ENCODE peak calls at places on chromosomes 4 and X, in six cellular contexts. One of them, this sample, is unnamed.

GRCh38 chr4:52617467-52618017 is 41.6 kb downstream of the USP46 start:
- DNase-seq in upper lobe of right lung: no peak
- DNase-seq in GM06990: no peak
- DNase-seq in HepG2: no peak
- DNase-seq in fibroblast of lung: no peak
- DNase-seq in ovary: no peak
- DNase-seq in this sample: no peak

GRCh38 chr4:21765810-21766407 is 182.7 kb downstream of the KCNIP4 start:
- DNase-seq in upper lobe of right lung: no peak
- DNase-seq in GM06990: no peak
- DNase-seq in HepG2: peak; percentile 25
- DNase-seq in fibroblast of lung: peak; percentile 55
- DNase-seq in ovary: no peak
- DNase-seq in this sample: no peak

GRCh38 chr4:1378559-1379231 is 27.5 kb downstream of the NKX1-1 start:
- DNase-seq in upper lobe of right lung: peak; percentile 61
- DNase-seq in GM06990: no peak
- DNase-seq in HepG2: no peak
- DNase-seq in fibroblast of lung: no peak
- DNase-seq in ovary: no peak
- DNase-seq in this sample: no peak

GRCh38 chrX:48971325-48972213 is at the start of gene KCND1:
- DNase-seq in upper lobe of right lung: no peak
- DNase-seq in GM06990: no peak
- DNase-seq in HepG2: no peak
- DNase-seq in fibroblast of lung: peak; percentile 39
- DNase-seq in ovary: peak; percentile 33
- DNase-seq in this sample: no peak

GRCh38 chr4:87078987-87079469 is 141.4 kb downstream of the KLHL8 start:
- DNase-seq in upper lobe of right lung: no peak
- DNase-seq in GM06990: no peak
- DNase-seq in HepG2: no peak
- DNase-seq in fibroblast of lung: peak; percentile 92
- DNase-seq in ovary: no peak
- DNase-seq in this sample: peak; percentile 77

GRCh38 chrX:149829751-149830191 is 48.0 kb downstream of the MAGEA9 start:
- DNase-seq in upper lobe of right lung: no peak
- DNase-seq in GM06990: peak; percentile 34
- DNase-seq in HepG2: no peak
- DNase-seq in fibroblast of lung: peak; percentile 0
- DNase-seq in ovary: no peak
- DNase-seq in this sample: peak; percentile 1

GRCh38 chrX:121356139-121356849 is 308.9 kb downstream of the GLUD2 start:
- DNase-seq in upper lobe of right lung: no peak
- DNase-seq in GM06990: no peak
- DNase-seq in HepG2: no peak
- DNase-seq in fibroblast of lung: no peak
- DNase-seq in ovary: no peak
- DNase-seq in this sample: no peak

GRCh38 chr4:183989471-183989870 is 84.4 kb downstream of the STOX2 start:
- DNase-seq in upper lobe of right lung: no peak
- DNase-seq in GM06990: no peak
- DNase-seq in HepG2: no peak
- DNase-seq in fibroblast of lung: peak; percentile 95
- DNase-seq in ovary: no peak
- DNase-seq in this sample: peak; percentile 8

GRCh38 chr4:159292137-159292896 is 189.4 kb downstream of the RAPGEF2 start:
- DNase-seq in upper lobe of right lung: no peak
- DNase-seq in GM06990: no peak
- DNase-seq in HepG2: no peak
- DNase-seq in fibroblast of lung: no peak
- DNase-seq in ovary: no peak
- DNase-seq in this sample: no peak

GRCh38 chr4:10403633-10404445 is 53.4 kb downstream of the ZNF518B start:
- DNase-seq in upper lobe of right lung: no peak
- DNase-seq in GM06990: no peak
- DNase-seq in HepG2: peak; percentile 29
- DNase-seq in fibroblast of lung: peak; percentile 48
- DNase-seq in ovary: no peak
- DNase-seq in this sample: no peak

GRCh38 chr4:78220283-78220682 is 163.2 kb downstream of the FRAS1 start:
- DNase-seq in upper lobe of right lung: no peak
- DNase-seq in GM06990: no peak
- DNase-seq in HepG2: peak; percentile 33
- DNase-seq in fibroblast of lung: no peak
- DNase-seq in ovary: no peak
- DNase-seq in this sample: no peak

GRCh38 chr4:118173126-118173525 is 138.8 kb downstream of the NDST3 start:
- DNase-seq in upper lobe of right lung: no peak
- DNase-seq in GM06990: no peak
- DNase-seq in HepG2: no peak
- DNase-seq in fibroblast of lung: peak; percentile 24
- DNase-seq in ovary: no peak
- DNase-seq in this sample: no peak

GRCh38 chr4:155889036-155889793 is 14.3 kb upstream of the TDO2 start:
- DNase-seq in upper lobe of right lung: no peak
- DNase-seq in GM06990: no peak
- DNase-seq in HepG2: no peak
- DNase-seq in fibroblast of lung: peak; percentile 97
- DNase-seq in ovary: no peak
- DNase-seq in this sample: peak; percentile 92

GRCh38 chrX:127459784-127460183 is 592.4 kb downstream of the ACTRT1 start:
- DNase-seq in upper lobe of right lung: no peak
- DNase-seq in GM06990: no peak
- DNase-seq in HepG2: no peak
- DNase-seq in fibroblast of lung: no peak
- DNase-seq in ovary: no peak
- DNase-seq in this sample: no peak

GRCh38 chr4:179804440-179804839 is 2362.2 kb upstream of the AGA start:
- DNase-seq in upper lobe of right lung: no peak
- DNase-seq in GM06990: no peak
- DNase-seq in HepG2: no peak
- DNase-seq in fibroblast of lung: peak; percentile 4
- DNase-seq in ovary: no peak
- DNase-seq in this sample: no peak

GRCh38 chr4:3313556-3314228 is 20.9 kb downstream of the RGS12 start:
- DNase-seq in upper lobe of right lung: peak; percentile 43
- DNase-seq in GM06990: no peak
- DNase-seq in HepG2: no peak
- DNase-seq in fibroblast of lung: no peak
- DNase-seq in ovary: no peak
- DNase-seq in this sample: no peak

GRCh38 chr4:105088110-105088879 is 58.4 kb upstream of the TET2 start:
- DNase-seq in upper lobe of right lung: no peak
- DNase-seq in GM06990: no peak
- DNase-seq in HepG2: no peak
- DNase-seq in fibroblast of lung: peak; percentile 97
- DNase-seq in ovary: no peak
- DNase-seq in this sample: peak; percentile 78

GRCh38 chrX:46165411-46165810 is 379.8 kb downstream of the ZNF674 start:
- DNase-seq in upper lobe of right lung: no peak
- DNase-seq in GM06990: no peak
- DNase-seq in HepG2: no peak
- DNase-seq in fibroblast of lung: peak; percentile 6
- DNase-seq in ovary: no peak
- DNase-seq in this sample: peak; percentile 27

GRCh38 chrX:125295337-125295736 is 24.3 kb upstream of the TEX13C start:
- DNase-seq in upper lobe of right lung: no peak
- DNase-seq in GM06990: no peak
- DNase-seq in HepG2: no peak
- DNase-seq in fibroblast of lung: peak; percentile 1
- DNase-seq in ovary: no peak
- DNase-seq in this sample: no peak

GRCh38 chr4:127103723-127104122 is 529.0 kb upstream of the INTU start:
- DNase-seq in upper lobe of right lung: no peak
- DNase-seq in GM06990: no peak
- DNase-seq in HepG2: no peak
- DNase-seq in fibroblast of lung: peak; percentile 56
- DNase-seq in ovary: no peak
- DNase-seq in this sample: no peak

GRCh38 chr4:2177443-2178093 is 64.4 kb downstream of the HAUS3 start:
- DNase-seq in upper lobe of right lung: no peak
- DNase-seq in GM06990: no peak
- DNase-seq in HepG2: peak; percentile 8
- DNase-seq in fibroblast of lung: no peak
- DNase-seq in ovary: no peak
- DNase-seq in this sample: no peak

GRCh38 chrX:48468693-48469691 is 1.1 kb downstream of the SLC38A5 start:
- DNase-seq in upper lobe of right lung: no peak
- DNase-seq in GM06990: peak; percentile 25
- DNase-seq in HepG2: no peak
- DNase-seq in fibroblast of lung: peak; percentile 26
- DNase-seq in ovary: no peak
- DNase-seq in this sample: no peak

GRCh38 chr4:139872274-139872673 is 206.7 kb downstream of the MGST2 start:
- DNase-seq in upper lobe of right lung: no peak
- DNase-seq in GM06990: no peak
- DNase-seq in HepG2: peak; percentile 47
- DNase-seq in fibroblast of lung: peak; percentile 89
- DNase-seq in ovary: no peak
- DNase-seq in this sample: peak; percentile 83

GRCh38 chr4:89712141-89712540 is 124.8 kb downstream of the SNCA start:
- DNase-seq in upper lobe of right lung: no peak
- DNase-seq in GM06990: no peak
- DNase-seq in HepG2: no peak
- DNase-seq in fibroblast of lung: peak; percentile 60
- DNase-seq in ovary: no peak
- DNase-seq in this sample: peak; percentile 47

GRCh38 chrX:138925330-138925729 is 213.8 kb upstream of the FGF13 start:
- DNase-seq in upper lobe of right lung: no peak
- DNase-seq in GM06990: no peak
- DNase-seq in HepG2: no peak
- DNase-seq in fibroblast of lung: peak; percentile 87
- DNase-seq in ovary: no peak
- DNase-seq in this sample: peak; percentile 82

GRCh38 chr4:174828845-174829701 is at the start of gene GLRA3:
- DNase-seq in upper lobe of right lung: peak; percentile 80
- DNase-seq in GM06990: peak; percentile 47
- DNase-seq in HepG2: peak; percentile 11
- DNase-seq in fibroblast of lung: peak; percentile 25
- DNase-seq in ovary: no peak
- DNase-seq in this sample: no peak

GRCh38 chr4:4845027-4845426 is 14.4 kb upstream of the MSX1 start:
- DNase-seq in upper lobe of right lung: peak; percentile 31
- DNase-seq in GM06990: no peak
- DNase-seq in HepG2: no peak
- DNase-seq in fibroblast of lung: no peak
- DNase-seq in ovary: no peak
- DNase-seq in this sample: no peak

GRCh38 chr4:140238353-140239041 is 84.5 kb upstream of the MAML3 start:
- DNase-seq in upper lobe of right lung: peak; percentile 92
- DNase-seq in GM06990: no peak
- DNase-seq in HepG2: no peak
- DNase-seq in fibroblast of lung: peak; percentile 97
- DNase-seq in ovary: peak; percentile 95
- DNase-seq in this sample: no peak

GRCh38 chr4:5969336-5969735 is 48.9 kb downstream of the C4orf50 start:
- DNase-seq in upper lobe of right lung: peak; percentile 20
- DNase-seq in GM06990: no peak
- DNase-seq in HepG2: no peak
- DNase-seq in fibroblast of lung: no peak
- DNase-seq in ovary: no peak
- DNase-seq in this sample: no peak

GRCh38 chr4:115042496-115042895 is 70.9 kb downstream of the NDST4 start:
- DNase-seq in upper lobe of right lung: no peak
- DNase-seq in GM06990: no peak
- DNase-seq in HepG2: peak; percentile 4
- DNase-seq in fibroblast of lung: no peak
- DNase-seq in ovary: no peak
- DNase-seq in this sample: no peak
- TF ChIP-seq CTCF in upper lobe of right lung: no peak
- TF ChIP-seq CTCF in GM06990: peak; percentile 52
- TF ChIP-seq CTCF in HepG2: peak; percentile 6
- TF ChIP-seq CTCF in fibroblast of lung: peak; percentile 27
- TF ChIP-seq CTCF in ovary: no peak
- TF ChIP-seq CTCF in this sample: no peak

GRCh38 chr4:148216866-148217814 is 225.1 kb downstream of the NR3C2 start:
- DNase-seq in upper lobe of right lung: no peak
- DNase-seq in GM06990: peak; percentile 26
- DNase-seq in HepG2: no peak
- DNase-seq in fibroblast of lung: peak; percentile 3
- DNase-seq in ovary: no peak
- DNase-seq in this sample: no peak
- H3K4me3 ChIP-seq in upper lobe of right lung: peak overlapping the region; percentile 33
- H3K4me3 ChIP-seq in GM06990: peak overlapping the region; percentile 22
- H3K4me3 ChIP-seq in HepG2: no peak overlapping the region
- H3K4me3 ChIP-seq in fibroblast of lung: peak overlapping the region; percentile 23
- H3K4me3 ChIP-seq in ovary: no peak overlapping the region
- H3K4me3 ChIP-seq in this sample: no peak overlapping the region

GRCh38 chrX:38170556-38170955 is 50.1 kb downstream of the SRPX start:
- DNase-seq in upper lobe of right lung: no peak
- DNase-seq in GM06990: no peak
- DNase-seq in HepG2: no peak
- DNase-seq in fibroblast of lung: no peak
- DNase-seq in ovary: no peak
- DNase-seq in this sample: no peak

GRCh38 chrX:38172596-38172995 is 48.1 kb downstream of the SRPX start:
- DNase-seq in upper lobe of right lung: no peak
- DNase-seq in GM06990: no peak
- DNase-seq in HepG2: no peak
- DNase-seq in fibroblast of lung: no peak
- DNase-seq in ovary: no peak
- DNase-seq in this sample: no peak

GRCh38 chrX:38175140-38175539 is 45.5 kb downstream of the SRPX start:
- DNase-seq in upper lobe of right lung: no peak
- DNase-seq in GM06990: no peak
- DNase-seq in HepG2: peak; percentile 27
- DNase-seq in fibroblast of lung: no peak
- DNase-seq in ovary: no peak
- DNase-seq in this sample: no peak
- TF ChIP-seq CTCF in upper lobe of right lung: peak; percentile 33
- TF ChIP-seq CTCF in GM06990: peak; percentile 53
- TF ChIP-seq CTCF in HepG2: peak; percentile 86
- TF ChIP-seq CTCF in fibroblast of lung: peak; percentile 13
- TF ChIP-seq CTCF in ovary: peak; percentile 23
- TF ChIP-seq CTCF in this sample: peak; percentile 57

GRCh38 chr4:25159837-25160713 is at the start of gene SEPSECS:
- DNase-seq in upper lobe of right lung: peak; percentile 98
- DNase-seq in GM06990: peak; percentile 91
- DNase-seq in HepG2: peak; percentile 97
- DNase-seq in fibroblast of lung: peak; percentile 98
- DNase-seq in ovary: peak; percentile 98
- DNase-seq in this sample: peak; percentile 74

GRCh38 chr4:25161599-25161960 is 1.3 kb upstream of the SEPSECS start:
- DNase-seq in upper lobe of right lung: no peak
- DNase-seq in GM06990: no peak
- DNase-seq in HepG2: no peak
- DNase-seq in fibroblast of lung: peak; percentile 20
- DNase-seq in ovary: no peak
- DNase-seq in this sample: no peak

GRCh38 chr4:25160714-25161598 is 707 bp upstream of the SEPSECS start:
- DNase-seq in upper lobe of right lung: no peak
- DNase-seq in GM06990: no peak
- DNase-seq in HepG2: peak; percentile 32
- DNase-seq in fibroblast of lung: peak; percentile 68
- DNase-seq in ovary: no peak
- DNase-seq in this sample: no peak

GRCh38 chr4:25157071-25157470 is 3.2 kb downstream of the SEPSECS start:
- DNase-seq in upper lobe of right lung: no peak
- DNase-seq in GM06990: no peak
- DNase-seq in HepG2: no peak
- DNase-seq in fibroblast of lung: no peak
- DNase-seq in ovary: no peak
- DNase-seq in this sample: no peak

GRCh38 chr4:25158817-25159216 is 1.4 kb downstream of the SEPSECS start:
- DNase-seq in upper lobe of right lung: no peak
- DNase-seq in GM06990: no peak
- DNase-seq in HepG2: no peak
- DNase-seq in fibroblast of lung: no peak
- DNase-seq in ovary: no peak
- DNase-seq in this sample: no peak
- H3K4me3 ChIP-seq in upper lobe of right lung: no peak overlapping the region
- H3K4me3 ChIP-seq in GM06990: peak overlapping the region; percentile 95
- H3K4me3 ChIP-seq in HepG2: peak overlapping the region; percentile 79
- H3K4me3 ChIP-seq in fibroblast of lung: no peak overlapping the region
- H3K4me3 ChIP-seq in ovary: no peak overlapping the region
- H3K4me3 ChIP-seq in this sample: no peak overlapping the region